ENCODE peak calls at places on chromosomes 7 and 10, in four cellular contexts. R is CD4-positive, alpha-beta T cell; Q is nephron progenitor cell; C is dorsolateral prefrontal cortex. P is an unnamed sample.

GRCh38 chr7:92425311-92425947 is 21.9 kb upstream of the GATAD1 start:
- DNase-seq in R (peak; percentile 9), Q (peak; percentile 24), C (no peak), P (no peak)

GRCh38 chr10:23110722-23111660 is 15.6 kb downstream of the MSRB2 start:
- DNase-seq in R (no peak), Q (peak; percentile 18), C (no peak), P (no peak)

GRCh38 chr7:41964849-41965745 is 262.2 kb upstream of the INHBA start:
- DNase-seq in R (no peak), Q (no peak), C (no peak), P (no peak)

GRCh38 chr7:37476428-37476827 is 27.8 kb upstream of the ELMO1 start:
- DNase-seq in R (no peak), Q (no peak), C (no peak), P (no peak)

GRCh38 chr7:96174812-96175211 is 147.1 kb downstream of the SLC25A13 start:
- DNase-seq in R (no peak), Q (no peak), C (no peak), P (no peak)

GRCh38 chr7:45596665-45597095 is 22.5 kb downstream of the ADCY1 start:
- DNase-seq in R (no peak), Q (no peak), C (peak; percentile 28), P (no peak)

GRCh38 chr10:129097776-129098175 is 369.3 kb upstream of the MGMT start:
- DNase-seq in R (no peak), Q (no peak), C (no peak), P (no peak)

GRCh38 chr7:54542920-54543539 is 855 bp downstream of the VSTM2A start:
- DNase-seq in R (no peak), Q (peak; percentile 44), C (no peak), P (no peak)

GRCh38 chr7:13050703-13051102 is 363.3 kb downstream of the ARL4A start:
- DNase-seq in R (no peak), Q (no peak), C (no peak), P (no peak)

GRCh38 chr7:7971308-7972040 is 2.9 kb downstream of the GLCCI1 start:
- DNase-seq in R (no peak), Q (no peak), C (no peak), P (no peak)

GRCh38 chr7:143519411-143520131 is 41.9 kb downstream of the TAS2R41 start:
- DNase-seq in R (no peak), Q (no peak), C (no peak), P (no peak)

GRCh38 chr10:60426425-60426824 is 36.8 kb upstream of the ANK3 start:
- DNase-seq in R (no peak), Q (no peak), C (no peak), P (no peak)

GRCh38 chr7:103710247-103710646 is 264.2 kb upstream of the SLC26A5 start:
- DNase-seq in R (no peak), Q (no peak), C (no peak), P (no peak)

GRCh38 chr10:58824396-58824795 is 311.7 kb downstream of the BICC1 start:
- DNase-seq in R (no peak), Q (no peak), C (no peak), P (no peak)

DNA sequence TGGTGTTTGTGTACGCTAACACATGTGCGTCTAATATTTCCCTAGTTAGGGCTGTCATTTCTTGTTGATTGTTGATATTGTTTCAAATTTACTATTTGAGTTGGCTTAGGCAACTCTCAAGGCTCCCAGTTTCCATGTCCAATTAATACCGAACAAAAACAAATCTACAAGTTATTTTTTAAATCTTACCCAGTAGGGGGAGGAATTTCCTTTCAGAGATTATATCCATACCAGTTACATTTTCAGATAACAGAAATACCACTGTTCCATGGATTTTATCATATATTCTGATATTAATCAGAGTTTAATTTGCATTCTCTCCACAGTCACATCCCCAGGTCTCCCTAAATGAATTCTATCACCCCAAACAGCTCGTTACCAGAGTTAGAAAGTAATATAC is 7.2 kb upstream of the AKR1B10 start:
- DNase-seq in R (no peak), Q (no peak), C (no peak), P (no peak)
- TF ChIP-seq CTCF in R (no peak), Q (no peak), C (peak; percentile 27), P (no peak)

GRCh38 chr7:51006483-51007235 is 224.0 kb upstream of the GRB10 start:
- DNase-seq in R (no peak), Q (no peak), C (no peak), P (no peak)

GRCh38 chr7:51005074-51005473 is 222.4 kb upstream of the GRB10 start:
- DNase-seq in R (no peak), Q (no peak), C (no peak), P (no peak)

DNA sequence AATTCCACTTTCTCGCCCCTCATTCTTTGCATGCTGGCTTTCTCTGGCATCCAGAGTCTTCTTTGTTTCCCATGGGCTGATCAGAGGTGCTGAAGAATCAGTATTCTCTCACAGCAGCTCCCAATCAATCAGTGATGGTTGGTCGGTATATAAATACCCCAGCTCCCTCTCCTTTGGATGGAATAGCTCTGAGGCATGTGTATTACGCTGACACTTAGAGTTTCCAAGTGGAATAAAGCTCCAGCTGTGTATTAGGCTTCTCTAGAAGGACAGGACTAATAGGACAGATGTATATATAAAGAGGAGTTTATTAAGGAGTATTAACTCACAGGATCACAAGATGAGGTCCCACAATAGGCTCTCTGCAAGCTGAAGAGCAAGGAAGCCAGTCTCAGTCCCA is 218.3 kb upstream of the GRB10 start:
- DNase-seq in R (no peak), Q (no peak), C (no peak), P (no peak)
- TF ChIP-seq CTCF in R (no peak), Q (no peak), C (no peak), P (no peak)

GRCh38 chr10:76697923-76698322 is 939.7 kb downstream of the KCNMA1 start:
- DNase-seq in R (no peak), Q (no peak), C (no peak), P (no peak)
- TF ChIP-seq CTCF in R (no peak), Q (no peak), C (no peak), P (no peak)

GRCh38 chr10:126846959-126847358 is 58.3 kb upstream of the DOCK1 start:
- DNase-seq in R (no peak), Q (no peak), C (no peak), P (no peak)
- TF ChIP-seq CTCF in R (no peak), Q (no peak), C (no peak), P (no peak)

DNA sequence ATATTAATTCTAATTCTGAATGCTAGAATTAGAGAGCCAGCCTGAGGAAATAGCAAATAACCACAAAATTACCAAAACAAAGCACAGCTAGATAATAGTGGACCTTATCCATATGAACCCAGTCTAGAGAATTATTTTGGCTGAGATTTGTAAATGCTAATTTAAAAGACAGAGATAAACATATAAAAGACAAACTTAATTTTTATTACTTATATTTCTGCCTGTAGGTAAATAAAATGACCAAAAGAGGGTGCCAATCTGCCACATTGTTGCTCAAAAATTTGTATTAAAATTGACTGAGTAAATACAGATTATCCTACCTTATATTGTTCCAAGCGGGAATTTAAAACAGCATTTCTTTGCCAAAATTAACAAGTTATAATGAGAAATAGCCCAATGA is 20.2 kb downstream of the RTKN2 start:
- DNase-seq in R (no peak), Q (no peak), C (no peak), P (no peak)
- TF ChIP-seq CTCF in R (no peak), Q (no peak), C (peak; percentile 29), P (no peak)

GRCh38 chr7:108592633-108593277 is 23.1 kb downstream of the DNAJB9 start:
- DNase-seq in R (no peak), Q (peak; percentile 15), C (no peak), P (no peak)
- TF ChIP-seq CTCF in R (no peak), Q (no peak), C (peak; percentile 33), P (no peak)

DNA sequence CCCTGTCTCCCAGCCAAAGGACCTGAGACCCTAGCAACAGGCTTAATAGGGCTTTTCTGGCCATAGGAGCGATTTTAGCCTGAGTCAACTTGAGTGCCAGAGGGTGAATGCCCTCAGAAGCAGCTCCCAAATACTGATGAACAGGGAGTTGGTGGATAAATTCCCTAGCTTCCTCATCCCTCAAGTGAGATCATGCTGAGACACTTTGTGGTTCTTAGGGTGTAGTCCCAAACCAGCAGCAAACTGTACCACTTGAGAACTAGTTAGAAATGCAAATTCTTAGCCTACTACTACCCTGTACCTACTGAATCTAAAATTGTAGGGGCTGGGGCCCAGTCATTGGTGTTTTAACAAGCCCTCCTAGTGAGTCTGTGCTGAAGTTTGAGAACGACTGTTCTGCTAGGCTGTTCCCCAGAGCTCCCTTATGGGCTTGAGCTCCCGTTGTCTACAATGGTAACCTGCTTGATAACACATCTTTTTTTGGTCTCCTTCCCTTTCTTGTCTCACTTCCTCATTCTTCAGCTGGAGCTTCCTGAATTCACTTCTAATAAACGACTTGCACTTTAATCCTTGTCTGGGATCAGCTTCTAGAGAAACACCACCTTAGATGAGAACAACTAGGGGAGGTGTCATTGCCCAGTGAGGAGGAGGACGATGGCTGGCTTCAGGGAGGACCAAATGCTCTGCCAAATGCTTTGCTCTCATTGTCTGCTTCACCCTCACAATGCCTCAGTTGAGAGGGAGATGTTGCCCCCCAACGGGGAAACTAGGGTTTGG is 18.2 kb upstream of the CDH23 start:
- DNase-seq in R (no peak), Q (no peak), C (no peak), P (no peak)
- TF ChIP-seq CTCF in R (no peak), Q (no peak), C (no peak), P (no peak)

GRCh38 chr10:29675984-29676383 is 41.2 kb upstream of the SVIL start:
- DNase-seq in R (no peak), Q (no peak), C (no peak), P (no peak)
- TF ChIP-seq CTCF in R (no peak), Q (no peak), C (no peak), P (no peak)

P was measured in GM10248.